ENCODE peak calls at places on chromosomes 13 and 19, in four cellular contexts. Y is HCT116, E is upper lobe of left lung, G is MCF 10A. A is an unnamed sample.

GRCh38 chr13:114134944-114135610 is 2.7 kb upstream of the RASA3 start:
- DNase-seq in G (no peak), E (no peak), Y (no peak), A (no peak)

GRCh38 chr13:109630281-109630680 is 156.1 kb downstream of the IRS2 start:
- DNase-seq in E (no peak), G (no peak), Y (no peak), A (no peak)

GRCh38 chr13:84446972-84447700 is 564.9 kb upstream of the SLITRK1 start:
- DNase-seq in Y (no peak), G (peak), E (no peak), A (no peak)

GRCh38 chr13:33514362-33514761 is 228.8 kb upstream of the STARD13 start:
- DNase-seq in G (no peak), E (no peak), Y (no peak), A (no peak)

GRCh38 chr19:54439174-54439851 is 9.7 kb upstream of the LENG8 start:
- DNase-seq in G (peak), Y (no peak), E (no peak), A (no peak)

GRCh38 chr13:60000081-60000480 is 163.6 kb downstream of the DIAPH3 start:
- DNase-seq in G (no peak), Y (no peak), E (no peak), A (no peak)

GRCh38 chr19:18332917-18333530 is 7.4 kb upstream of the PGPEP1 start:
- DNase-seq in Y (no peak), G (no peak), E (no peak), A (no peak)

GRCh38 chr13:113974304-113975281 is 717 bp upstream of the C13orf46 start:
- DNase-seq in G (no peak), E (peak), Y (no peak), A (no peak)

GRCh38 chr13:38753878-38754277 is 67.0 kb downstream of the FREM2 start:
- DNase-seq in E (no peak), G (peak), Y (no peak), A (no peak)

GRCh38 chr19:45882652-45883585 is 3.0 kb downstream of the IRF2BP1 start:
- DNase-seq in E (peak), Y (peak), G (peak), A (peak)

GRCh38 chr13:59641758-59642157 is 522.0 kb downstream of the DIAPH3 start:
- DNase-seq in E (no peak), Y (no peak), G (no peak), A (no peak)

GRCh38 chr13:99484405-99484981 is 16.8 kb upstream of the TM9SF2 start:
- DNase-seq in Y (no peak), E (no peak), G (peak), A (no peak)

GRCh38 chr19:32464279-32464678 is 58.7 kb downstream of the DPY19L3 start:
- DNase-seq in Y (peak), G (peak), E (no peak), A (no peak)
- TF ChIP-seq CTCF in Y (peak), G (peak), E (no peak), A (peak)

DNA sequence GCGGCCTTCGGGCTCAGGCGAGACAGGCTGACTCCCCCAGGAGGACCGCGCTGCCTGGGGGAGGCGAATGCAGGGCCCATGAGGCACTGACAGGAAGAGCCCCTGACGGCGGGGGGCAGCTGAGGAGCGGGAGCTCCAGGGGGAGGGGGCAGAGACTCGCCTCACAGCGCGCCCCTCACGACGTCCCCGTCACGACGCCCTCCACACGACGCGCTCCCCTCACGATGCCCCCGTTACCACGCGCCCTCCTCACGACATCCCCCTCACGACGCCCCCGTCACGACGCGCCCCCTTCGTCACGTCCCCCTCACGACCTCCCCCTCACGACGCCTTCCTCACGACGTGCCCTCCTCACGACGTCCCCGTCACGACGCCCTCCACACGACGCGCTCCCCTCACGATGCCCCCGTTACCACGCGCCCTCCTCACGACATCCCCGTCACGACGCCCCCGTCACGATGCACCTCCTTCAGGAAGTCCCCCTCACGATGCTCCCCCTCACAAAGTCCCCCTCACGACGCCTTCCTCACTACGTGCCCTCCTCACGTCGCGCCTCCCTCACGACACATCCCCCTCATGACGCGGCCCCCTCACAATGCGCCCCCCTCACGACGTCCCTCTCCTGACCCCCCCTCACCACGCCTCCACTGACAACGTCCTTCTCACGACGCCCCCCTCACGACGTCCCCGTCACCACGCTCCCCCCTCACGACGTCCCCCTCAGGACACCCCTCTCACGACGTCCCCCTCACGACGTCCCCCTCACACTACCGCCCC is 99.6 kb downstream of the ING1 start:
- DNase-seq in Y (no peak), G (no peak), E (peak), A (no peak)
- TF ChIP-seq CTCF in Y (no peak), G (no peak), E (no peak), A (no peak)

DNA sequence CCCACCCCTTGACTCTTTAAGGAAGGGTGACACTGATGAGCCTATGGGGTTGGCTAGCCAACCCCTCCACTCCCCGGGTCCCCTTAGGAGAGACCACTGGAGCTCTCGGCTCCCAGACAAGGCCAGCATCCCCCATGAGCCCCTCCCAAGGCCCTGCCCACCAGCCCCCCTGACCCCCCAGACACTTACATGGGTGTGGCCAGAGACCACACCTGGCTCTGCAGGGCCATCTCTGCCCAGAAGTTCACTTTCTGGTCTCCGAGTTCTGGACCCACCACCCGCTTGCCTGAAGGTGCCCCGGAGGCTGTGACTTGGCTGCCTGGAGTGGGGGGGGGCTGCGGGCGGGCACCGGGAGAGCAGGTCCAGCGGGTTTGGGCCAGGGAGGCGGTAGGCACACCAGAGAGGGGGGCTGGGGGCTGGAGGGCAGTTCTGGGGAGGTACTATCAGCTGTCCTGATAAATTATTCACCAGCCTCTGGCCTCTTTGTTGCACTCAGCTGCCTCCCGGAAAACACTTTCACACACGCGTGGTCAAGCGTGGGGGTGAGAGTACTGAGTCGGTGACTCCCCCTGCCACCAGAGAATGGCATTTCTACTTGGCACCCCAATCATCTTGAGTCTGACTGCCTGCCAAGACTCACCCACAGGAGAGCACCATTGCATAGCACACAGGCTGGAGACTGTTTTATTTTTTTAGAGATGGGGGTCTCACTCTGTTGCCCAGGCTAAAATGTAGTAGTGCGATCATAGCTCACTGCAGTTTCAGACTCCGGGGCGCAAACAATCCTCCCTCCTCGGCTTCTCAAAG is at the start of gene PALM3:
- DNase-seq in G (no peak), E (peak), Y (no peak), A (no peak)
- TF ChIP-seq CTCF in G (no peak), E (no peak), Y (no peak), A (no peak)

GRCh38 chr13:101152184-101152583 is 264.1 kb downstream of the NALCN start:
- DNase-seq in G (no peak), Y (no peak), E (no peak), A (no peak)

GRCh38 chr13:101157261-101157660 is 259.0 kb downstream of the NALCN start:
- DNase-seq in E (no peak), G (no peak), Y (no peak), A (no peak)

GRCh38 chr13:101150998-101151397 is 265.3 kb downstream of the NALCN start:
- DNase-seq in G (no peak), E (no peak), Y (no peak), A (no peak)

GRCh38 chr13:101155920-101156319 is 260.4 kb downstream of the NALCN start:
- DNase-seq in G (peak), Y (no peak), E (no peak), A (no peak)
- TF ChIP-seq CTCF in G (peak), Y (peak), E (no peak), A (no peak)

A was measured in natural killer cell.